ENCODE peak calls at places on chromosomes 6 and 20, in nine cellular contexts. M is GM23248; H is NCI-H2029 treated with DMSO at 0.1 percent for 48 hours; Q is fibroblast of mammary gland; A is memory B cell; L is AG10803; N is kidney tubule cell; P is stimulated activated CD8-positive, alpha-beta memory T cell treated with anti-CD3 and anti-CD28 coated beads, Interleukin-4, amount 100 ng/mL, for 4 hours; I is dorsolateral prefrontal cortex. W is an unnamed sample.

GRCh38 chr6:105900120-105900937 is 185.8 kb upstream of the PRDM1 start:
- DNase-seq in M (peak), H (no peak), Q (peak), A (no peak), L (peak), N (no peak), P (no peak), I (no peak), W (peak)

GRCh38 chr20:2387180-2387577 is 6.5 kb downstream of the TGM6 start:
- DNase-seq in M (peak), H (no peak), Q (peak), A (peak), L (peak), N (peak), P (peak), I (no peak), W (peak)

GRCh38 chr6:134058622-134059366 is 6.4 kb upstream of the SLC2A12 start:
- DNase-seq in M (peak), H (no peak), Q (no peak), A (no peak), L (peak), N (peak), P (no peak), I (no peak), W (no peak)

GRCh38 chr20:15654208-15654649 is 919.0 kb downstream of the KIF16B start:
- DNase-seq in M (peak), H (peak), Q (peak), A (peak), L (peak), N (peak), P (no peak), I (peak), W (peak)

GRCh38 chr6:143949535-143949934 is 58.5 kb downstream of the PLAGL1 start:
- DNase-seq in M (no peak), H (no peak), Q (no peak), A (no peak), L (no peak), N (no peak), P (no peak), I (no peak), W (no peak)

GRCh38 chr20:13029687-13030510 is 21.1 kb downstream of the SPTLC3 start:
- DNase-seq in M (peak), H (no peak), Q (peak), A (no peak), L (peak), N (peak), P (no peak), I (no peak), W (peak)

GRCh38 chr20:37393196-37393862 is 47.4 kb downstream of the SRC start:
- DNase-seq in M (no peak), H (no peak), Q (no peak), A (no peak), L (no peak), N (no peak), P (no peak), I (no peak), W (no peak)

GRCh38 chr6:107816818-107817217 is 7.3 kb downstream of the SCML4 start:
- DNase-seq in M (no peak), H (no peak), Q (no peak), A (no peak), L (no peak), N (peak), P (no peak), I (no peak), W (no peak)

GRCh38 chr6:157527471-157527907 is 146.5 kb downstream of the ZDHHC14 start:
- DNase-seq in M (no peak), H (no peak), Q (peak), A (no peak), L (no peak), N (no peak), P (no peak), I (no peak), W (no peak)

GRCh38 chr6:137171824-137172733 is 1.4 kb downstream of the IL22RA2 start:
- DNase-seq in M (no peak), H (no peak), Q (no peak), A (no peak), L (no peak), N (peak), P (no peak), I (no peak), W (no peak)

GRCh38 chr6:16286151-16286522 is 47.8 kb downstream of the GMPR start:
- DNase-seq in M (peak), H (no peak), Q (peak), A (peak), L (peak), N (peak), P (no peak), I (peak), W (peak)

GRCh38 chr6:90068264-90068663 is 174.0 kb downstream of the GJA10 start:
- DNase-seq in M (peak), H (no peak), Q (peak), A (no peak), L (peak), N (peak), P (no peak), I (no peak), W (no peak)

GRCh38 chr20:63847374-63848002 is 13.8 kb upstream of the ABHD16B start:
- DNase-seq in M (no peak), H (no peak), Q (no peak), A (no peak), L (no peak), N (no peak), P (no peak), I (no peak), W (no peak)

GRCh38 chr6:24574809-24575208 is 71.2 kb downstream of the KIAA0319 start:
- DNase-seq in M (no peak), H (no peak), Q (no peak), A (no peak), L (no peak), N (no peak), P (no peak), I (no peak), W (peak)

GRCh38 chr6:137829641-137830083 is 37.4 kb upstream of the TNFAIP3 start:
- DNase-seq in M (peak), H (no peak), Q (peak), A (no peak), L (no peak), N (no peak), P (no peak), I (no peak), W (no peak)

GRCh38 chr20:63052571-63053429 is 46.0 kb upstream of the BHLHE23 start:
- DNase-seq in M (peak), H (no peak), Q (no peak), A (no peak), L (no peak), N (no peak), P (no peak), I (no peak), W (no peak)

GRCh38 chr20:57467742-57468141 is 57.2 kb downstream of the CTCFL start:
- DNase-seq in M (no peak), H (no peak), Q (no peak), A (no peak), L (no peak), N (no peak), P (no peak), I (no peak), W (no peak)

GRCh38 chr6:12336121-12336971 is 46.2 kb downstream of the EDN1 start:
- DNase-seq in M (no peak), H (no peak), Q (no peak), A (no peak), L (no peak), N (peak), P (no peak), I (no peak), W (no peak)

GRCh38 chr6:79544299-79544927 is 7.2 kb upstream of the LCA5 start:
- DNase-seq in M (peak), H (no peak), Q (peak), A (no peak), L (peak), N (peak), P (no peak), I (no peak), W (peak)

GRCh38 chr20:6490849-6491248 is 276.6 kb upstream of the BMP2 start:
- DNase-seq in M (no peak), H (no peak), Q (no peak), A (no peak), L (no peak), N (no peak), P (no peak), I (no peak), W (no peak)